ENCODE peak calls at places on chromosomes 1 and 21, in four cellular contexts. A, H, Z and N are unnamed samples.

GRCh38 chr1:51690285-51690961 is 73.5 kb downstream of the OSBPL9 start:
- DNase-seq in Z (no peak), A (no peak), H (no peak), N (no peak)

GRCh38 chr1:243730499-243731150 is 119.4 kb downstream of the AKT3 start:
- DNase-seq in H (no peak), A (peak), Z (no peak), N (no peak)

GRCh38 chr1:205396972-205397616 is 24.8 kb downstream of the LEMD1 start:
- DNase-seq in A (no peak), H (no peak), Z (no peak), N (peak)

GRCh38 chr1:53959664-53960250 is 13.6 kb downstream of the LRRC42 start:
- DNase-seq in A (no peak), H (no peak), Z (no peak), N (no peak)

GRCh38 chr1:45971922-45972321 is 160.5 kb downstream of the PIK3R3 start:
- DNase-seq in H (no peak), Z (no peak), A (no peak), N (no peak)

GRCh38 chr1:221444346-221444745 is 297.5 kb downstream of the DUSP10 start:
- DNase-seq in A (no peak), Z (no peak), H (no peak), N (no peak)

GRCh38 chr1:11550664-11551283 is 71.8 kb downstream of the DISP3 start:
- DNase-seq in A (no peak), H (peak), Z (no peak), N (no peak)

GRCh38 chr21:39347537-39347936 is 1.4 kb downstream of the HMGN1 start:
- DNase-seq in A (no peak), Z (no peak), H (no peak), N (no peak)

GRCh38 chr1:30255111-30255510 is 468.3 kb downstream of the MATN1 start:
- DNase-seq in Z (no peak), H (no peak), A (no peak), N (no peak)

GRCh38 chr1:54608561-54609230 is 14.6 kb downstream of the FAM151A start:
- DNase-seq in H (no peak), A (no peak), Z (no peak), N (no peak)

GRCh38 chr1:53585116-53585515 is 125.9 kb downstream of the DMRTB1 start:
- DNase-seq in A (peak), Z (no peak), H (no peak), N (no peak)

GRCh38 chr1:53062731-53063591 is 948 bp downstream of the PODN start:
- DNase-seq in A (no peak), Z (no peak), H (peak), N (no peak)

GRCh38 chr1:65141394-65141793 is 6.6 kb upstream of the AK4 start:
- DNase-seq in H (no peak), Z (no peak), A (no peak), N (peak)

GRCh38 chr1:61143821-61144220 is 61.5 kb downstream of the NFIA start:
- DNase-seq in H (no peak), Z (no peak), A (no peak), N (no peak)

GRCh38 chr1:226628624-226629155 is 80.1 kb downstream of the STUM start:
- DNase-seq in Z (no peak), H (no peak), A (peak), N (no peak)

GRCh38 chr21:15298306-15298705 is 233.5 kb upstream of the NRIP1 start:
- DNase-seq in A (no peak), Z (no peak), H (no peak), N (no peak)

GRCh38 chr21:18373631-18374030 is 30.0 kb downstream of the TMPRSS15 start:
- DNase-seq in Z (no peak), H (no peak), A (no peak), N (no peak)

GRCh38 chr1:211648336-211648735 is 27.1 kb downstream of the NEK2 start:
- DNase-seq in Z (no peak), H (no peak), A (no peak), N (no peak)

GRCh38 chr1:118264326-118264725 is 79.3 kb upstream of the SPAG17 start:
- DNase-seq in A (no peak), Z (no peak), H (no peak), N (no peak)

GRCh38 chr1:8155528-8156186 is 129.5 kb upstream of the ERRFI1 start:
- DNase-seq in Z (no peak), A (no peak), H (no peak), N (no peak)

GRCh38 chr1:175072131-175072941 is 4.7 kb downstream of the TNN start:
- DNase-seq in H (no peak), Z (peak), A (no peak), N (no peak)

GRCh38 chr1:154906621-154907081 is 29.9 kb downstream of the PMVK start:
- DNase-seq in H (no peak), A (no peak), Z (no peak), N (no peak)

GRCh38 chr1:244391761-244392160 is 59.9 kb downstream of the ADSS2 start:
- DNase-seq in Z (no peak), H (no peak), A (no peak), N (no peak)

GRCh38 chr1:202029171-202029665 is 18.8 kb downstream of the ELF3 start:
- DNase-seq in H (no peak), A (no peak), Z (no peak), N (peak)

GRCh38 chr1:160777486-160778089 is 18.4 kb upstream of the LY9 start:
- DNase-seq in H (no peak), Z (no peak), A (no peak), N (peak)

GRCh38 chr1:21255284-21255942 is 34.9 kb downstream of the ECE1 start:
- DNase-seq in Z (peak), A (peak), H (peak), N (no peak)

GRCh38 chr1:43368646-43369020 is 822 bp upstream of the ELOVL1 start:
- DNase-seq in Z (no peak), H (no peak), A (no peak), N (no peak)

GRCh38 chr1:228217551-228218344 is 9.9 kb downstream of the OBSCN start:
- DNase-seq in Z (no peak), A (peak), H (no peak), N (no peak)

GRCh38 chr1:203668401-203668800 is 41.8 kb downstream of the ATP2B4 start:
- DNase-seq in A (no peak), H (no peak), Z (no peak), N (no peak)

GRCh38 chr1:234564035-234565029 is 45.6 kb downstream of the IRF2BP2 start:
- DNase-seq in Z (no peak), A (no peak), H (no peak), N (peak)

GRCh38 chr1:164785841-164786534 is 227.0 kb downstream of the PBX1 start:
- DNase-seq in A (no peak), H (no peak), Z (no peak), N (no peak)

GRCh38 chr1:43688594-43689000 is 18.7 kb upstream of the ST3GAL3 start:
- DNase-seq in A (no peak), H (no peak), Z (no peak), N (peak)

GRCh38 chr1:221468556-221468955 is 273.3 kb downstream of the DUSP10 start:
- DNase-seq in H (no peak), A (no peak), Z (no peak), N (no peak)

GRCh38 chr1:32876341-32877210 is 5.9 kb upstream of the FNDC5 start:
- DNase-seq in A (no peak), Z (peak), H (no peak), N (peak)

GRCh38 chr1:113747376-113747775 is 11.9 kb downstream of the PHTF1 start:
- DNase-seq in A (no peak), H (no peak), Z (no peak), N (peak)

GRCh38 chr1:23330846-23331245 is 13.2 kb downstream of the HNRNPR start:
- DNase-seq in Z (no peak), A (no peak), H (no peak), N (no peak)

GRCh38 chr1:98668733-98669132 is 7.2 kb downstream of the SNX7 start:
- DNase-seq in H (no peak), A (no peak), Z (no peak), N (no peak)

GRCh38 chr1:229019647-229020281 is 251.1 kb upstream of the RAB4A start:
- DNase-seq in A (no peak), Z (no peak), H (no peak), N (no peak)

GRCh38 chr1:211323156-211324063 is 3.2 kb upstream of the TRAF5 start:
- DNase-seq in H (no peak), A (no peak), Z (no peak), N (peak)

GRCh38 chr1:215377736-215378135 is 189.4 kb upstream of the KCTD3 start:
- DNase-seq in H (no peak), Z (no peak), A (no peak), N (no peak)

GRCh38 chr1:231594123-231594522 is 32.5 kb upstream of the DISC1 start:
- DNase-seq in A (no peak), Z (no peak), H (no peak), N (no peak)

GRCh38 chr1:231591466-231591865 is 35.1 kb upstream of the DISC1 start:
- DNase-seq in Z (no peak), A (no peak), H (no peak), N (no peak)

GRCh38 chr1:231594749-231595148 is 31.8 kb upstream of the DISC1 start:
- DNase-seq in Z (no peak), A (no peak), H (no peak), N (no peak)

GRCh38 chr1:231592809-231593208 is 33.8 kb upstream of the DISC1 start:
- DNase-seq in A (no peak), Z (no peak), H (no peak), N (no peak)

DNA sequence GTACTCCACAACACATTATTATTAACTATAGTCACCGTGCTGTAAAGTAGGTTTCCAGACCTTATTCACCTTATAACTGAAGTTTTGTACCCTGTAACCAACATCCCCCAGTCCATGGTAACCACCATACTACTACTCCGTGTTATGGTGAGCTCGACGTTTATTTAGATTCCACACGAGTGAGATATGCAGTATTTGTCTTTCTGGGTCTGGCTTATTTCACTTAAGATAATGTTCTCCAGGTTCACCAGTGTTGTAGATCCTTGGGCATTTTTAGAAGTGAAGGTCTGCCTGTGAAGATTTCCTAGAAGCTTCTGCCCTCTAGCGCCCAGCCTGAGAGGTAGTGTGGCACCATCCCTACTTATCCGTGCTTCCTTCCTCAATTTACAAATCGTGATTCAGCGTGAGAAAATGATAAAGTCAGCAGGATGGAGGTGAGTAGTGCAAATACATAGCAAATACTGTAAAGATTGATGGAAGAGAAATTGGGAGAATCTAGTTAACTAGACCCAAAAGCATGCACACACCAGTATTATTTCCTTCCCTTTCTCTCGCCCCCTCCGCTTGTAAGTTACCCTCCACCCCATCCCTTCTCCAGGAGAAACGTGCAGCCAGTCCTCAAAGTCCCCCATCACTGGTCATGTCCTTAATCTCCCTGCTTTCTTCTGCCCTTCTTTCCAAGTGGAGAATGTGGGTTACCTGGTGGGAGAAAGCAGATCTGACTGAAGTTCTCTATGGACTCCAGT is 36.0 kb upstream of the DISC1 start:
- DNase-seq in H (peak), Z (no peak), A (no peak), N (no peak)
- TF ChIP-seq POLR2A in H (no peak), Z (no peak), A (no peak), N (no peak)

GRCh38 chr21:33434770-33435360 is 31.7 kb downstream of the IFNGR2 start:
- DNase-seq in Z (peak), H (no peak), A (no peak), N (peak)

GRCh38 chr21:33433425-33434114 is 30.4 kb downstream of the IFNGR2 start:
- DNase-seq in A (no peak), H (no peak), Z (no peak), N (no peak)

GRCh38 chr21:33432496-33432895 is 29.3 kb downstream of the IFNGR2 start:
- DNase-seq in H (no peak), A (no peak), Z (no peak), N (no peak)

GRCh38 chr21:33430858-33431257 is 27.6 kb downstream of the IFNGR2 start:
- DNase-seq in Z (no peak), H (no peak), A (no peak), N (no peak)

GRCh38 chr21:33433001-33433400 is 29.8 kb downstream of the IFNGR2 start:
- DNase-seq in Z (no peak), H (no peak), A (no peak), N (no peak)
- TF ChIP-seq POLR2A in Z (no peak), H (no peak), A (no peak), N (no peak)

GRCh38 chr1:111378806-111379205 is 48.7 kb downstream of the OVGP1 start:
- DNase-seq in H (no peak), Z (no peak), A (no peak), N (no peak)
- TF ChIP-seq POLR2A in H (no peak), Z (no peak), A (no peak), N (no peak)

GRCh38 chr1:41900611-41901444 is 17.9 kb downstream of the HIVEP3 start:
- DNase-seq in H (no peak), Z (no peak), A (no peak), N (peak)

GRCh38 chr1:41902125-41902524 is 16.6 kb downstream of the HIVEP3 start:
- DNase-seq in A (no peak), Z (no peak), H (no peak), N (peak)

GRCh38 chr1:41898191-41898713 is 20.5 kb downstream of the HIVEP3 start:
- DNase-seq in Z (no peak), A (no peak), H (no peak), N (no peak)

GRCh38 chr1:41902669-41903068 is 16.1 kb downstream of the HIVEP3 start:
- DNase-seq in H (no peak), A (no peak), Z (no peak), N (no peak)

GRCh38 chr1:41901551-41901950 is 17.2 kb downstream of the HIVEP3 start:
- DNase-seq in H (no peak), Z (no peak), A (no peak), N (no peak)
- TF ChIP-seq POLR2A in H (no peak), Z (no peak), A (no peak), N (no peak)

GRCh38 chr1:207454046-207454964 is at the start of gene CR2:
- DNase-seq in A (no peak), Z (peak), H (peak), N (no peak)
- TF ChIP-seq POLR2A in A (no peak), Z (peak), H (no peak), N (no peak)

GRCh38 chr1:1156140-1157032 is 17.3 kb upstream of the TTLL10 start:
- DNase-seq in H (no peak), Z (no peak), A (no peak), N (no peak)

GRCh38 chr1:1157914-1158710 is 15.6 kb upstream of the TTLL10 start:
- DNase-seq in H (no peak), Z (peak), A (no peak), N (peak)

GRCh38 chr1:1155258-1155657 is 18.4 kb upstream of the TTLL10 start:
- DNase-seq in H (no peak), Z (no peak), A (no peak), N (no peak)

GRCh38 chr1:1157033-1157365 is 16.7 kb upstream of the TTLL10 start:
- DNase-seq in Z (no peak), A (no peak), H (no peak), N (no peak)

DNA sequence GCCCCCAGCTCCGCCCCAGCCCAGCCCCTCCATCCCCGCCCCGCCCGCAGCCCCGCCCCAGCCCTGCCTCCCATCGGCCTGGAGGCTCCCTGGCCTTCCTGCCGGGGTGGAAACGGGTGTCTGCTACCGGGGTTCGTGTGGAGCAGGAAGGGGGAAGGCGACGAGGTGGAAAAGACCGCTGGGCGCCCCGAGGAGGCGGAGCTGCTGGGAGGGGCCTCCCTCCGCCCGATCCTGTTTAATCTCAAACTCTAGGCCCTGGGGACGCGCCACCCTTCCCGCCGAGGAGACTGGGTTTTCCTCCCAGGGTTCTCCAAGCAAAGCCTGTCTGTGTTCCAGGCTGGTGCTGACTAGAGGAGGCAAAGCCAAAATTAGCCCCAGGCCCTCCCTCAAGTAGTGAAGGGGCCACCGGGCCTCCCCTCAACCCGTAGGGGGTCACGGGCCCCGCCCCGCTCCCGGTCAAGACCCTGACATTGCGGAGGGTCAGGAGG is 16.2 kb upstream of the TTLL10 start:
- DNase-seq in Z (peak), H (peak), A (peak), N (peak)
- TF ChIP-seq POLR2A in Z (no peak), H (no peak), A (no peak), N (peak)

GRCh38 chr1:35556494-35557117 is 597 bp downstream of the KIAA0319L start:
- DNase-seq in A (no peak), H (no peak), Z (no peak), N (no peak)

GRCh38 chr1:35558374-35559316 is 1.0 kb downstream of the NCDN start:
- DNase-seq in Z (no peak), H (peak), A (peak), N (no peak)

GRCh38 chr1:35559317-35559944 is 1.8 kb downstream of the NCDN start:
- DNase-seq in Z (no peak), A (peak), H (no peak), N (no peak)

GRCh38 chr1:35557118-35557610 is at the start of gene KIAA0319L:
- DNase-seq in Z (peak), H (peak), A (peak), N (peak)

GRCh38 chr1:35557611-35558373 is at the start of gene NCDN:
- DNase-seq in H (peak), A (peak), Z (peak), N (peak)
- TF ChIP-seq POLR2A in H (peak), A (no peak), Z (peak), N (peak)

DNA sequence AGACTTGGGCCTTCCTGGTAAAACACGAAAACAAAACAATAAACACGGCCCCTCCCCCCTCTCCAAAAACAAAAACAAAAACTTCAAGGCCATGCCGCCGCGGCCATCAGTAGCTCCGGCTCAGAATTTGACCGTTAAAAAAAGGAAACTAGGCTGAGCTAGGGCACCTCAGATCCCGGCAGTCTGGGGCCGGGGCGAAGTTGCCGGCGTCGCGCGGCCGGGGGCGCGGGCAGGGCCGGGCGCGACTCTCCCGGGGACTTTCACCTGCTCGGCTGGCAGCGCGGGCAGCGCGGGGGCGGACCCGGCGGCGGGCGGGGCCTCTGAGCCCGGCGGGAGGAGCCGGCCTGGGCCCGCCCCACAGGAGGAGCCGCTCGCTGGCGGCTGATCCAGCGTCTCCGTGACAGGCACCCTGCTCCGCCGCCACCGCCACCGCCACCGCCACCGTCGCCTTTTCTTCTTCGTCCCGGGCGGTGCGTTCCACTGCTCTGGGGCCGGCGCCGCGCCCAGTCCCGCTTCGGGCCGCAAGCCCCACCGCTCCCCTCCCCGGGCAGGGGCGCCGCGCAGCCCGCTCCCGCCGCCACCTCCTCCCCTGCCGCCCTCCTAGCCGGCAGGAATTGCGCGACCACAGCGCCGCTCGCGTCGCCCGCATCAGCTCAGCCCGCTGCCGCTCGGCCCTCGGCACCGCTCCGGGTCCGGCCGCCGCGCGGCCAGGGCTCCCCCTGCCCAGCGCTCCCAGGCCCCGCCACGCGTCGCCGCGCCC is at the start of gene NOS1AP:
- DNase-seq in Z (peak), A (peak), H (peak), N (peak)
- TF ChIP-seq POLR2A in Z (no peak), A (no peak), H (no peak), N (peak)